ENCODE peak calls at places on chromosomes 5 and 9, in nine cellular contexts. M, N, R, Q, J, I, B, S and P are unnamed samples.

GRCh38 chr9:87810008-87810407 is 72.7 kb upstream of the SPATA31E1 start:
- DNase-seq in B (no peak), N (no peak), J (no peak), I (no peak), S (no peak), Q (no peak), M (no peak), R (no peak), P (no peak)

GRCh38 chr5:108726446-108727091 is 21.1 kb upstream of the FER start:
- DNase-seq in M (no peak), B (no peak), S (no peak), I (no peak), Q (no peak), J (no peak), N (no peak), R (no peak), P (no peak)

GRCh38 chr5:171484460-171484899 is 65.0 kb downstream of the FGF18 start:
- DNase-seq in N (peak), I (no peak), M (no peak), J (peak), Q (no peak), S (peak), R (no peak), B (peak), P (peak)

GRCh38 chr9:6567140-6567591 is 78.4 kb downstream of the GLDC start:
- DNase-seq in N (peak), Q (peak), M (peak), R (peak), J (no peak), B (peak), I (no peak), S (peak), P (peak)

GRCh38 chr5:169290895-169291294 is 10.0 kb downstream of the SLIT3 start:
- DNase-seq in Q (no peak), R (no peak), N (no peak), S (no peak), J (no peak), I (no peak), M (no peak), B (peak), P (no peak)

GRCh38 chr5:74227081-74227480 is 413.4 kb downstream of the ENC1 start:
- DNase-seq in N (no peak), S (no peak), B (no peak), I (no peak), R (no peak), Q (no peak), J (no peak), M (no peak), P (no peak)

GRCh38 chr9:126938332-126938731 is 23.8 kb downstream of the RALGPS1 start:
- DNase-seq in R (no peak), Q (no peak), I (no peak), N (no peak), M (no peak), S (no peak), J (no peak), B (no peak), P (no peak)

GRCh38 chr5:37005252-37005651 is 128.7 kb downstream of the NIPBL start:
- DNase-seq in M (peak), J (no peak), S (no peak), B (peak), Q (peak), R (peak), N (peak), I (no peak), P (peak)

GRCh38 chr5:14665949-14666741 is 1.6 kb downstream of the OTULIN start:
- DNase-seq in S (peak), M (no peak), I (peak), Q (no peak), J (peak), R (peak), B (no peak), N (peak), P (peak)

GRCh38 chr5:181043285-181044092 is 3.4 kb downstream of the BTNL9 start:
- DNase-seq in R (no peak), N (no peak), I (peak), S (peak), M (no peak), J (no peak), Q (no peak), B (no peak), P (no peak)

GRCh38 chr9:115923903-115924668 is 229.5 kb upstream of the PAPPA start:
- DNase-seq in I (no peak), S (peak), R (peak), J (no peak), B (peak), N (peak), M (peak), Q (peak), P (peak)

GRCh38 chr9:129258823-129259301 is 80.8 kb upstream of the IER5L start:
- DNase-seq in I (peak), N (no peak), B (no peak), M (no peak), J (no peak), R (no peak), Q (no peak), S (no peak), P (no peak)

GRCh38 chr5:135859656-135860055 is 25.2 kb downstream of the SLC25A48 start:
- DNase-seq in M (no peak), J (no peak), S (no peak), N (no peak), Q (no peak), B (no peak), I (no peak), R (no peak), P (no peak)

GRCh38 chr5:78046006-78046405 is 248.5 kb downstream of the AP3B1 start:
- DNase-seq in Q (no peak), N (no peak), J (no peak), M (no peak), S (no peak), R (no peak), B (no peak), I (no peak), P (no peak)

GRCh38 chr9:106287108-106287631 is 575.8 kb upstream of the ZNF462 start:
- DNase-seq in M (peak), J (peak), B (no peak), N (no peak), Q (no peak), I (peak), R (no peak), S (no peak), P (no peak)

GRCh38 chr9:20269620-20270019 is 352.7 kb downstream of the MLLT3 start:
- DNase-seq in J (no peak), S (no peak), I (no peak), M (no peak), R (no peak), B (no peak), Q (no peak), N (no peak), P (no peak)

GRCh38 chr5:123147128-123147527 is 58.1 kb downstream of the PRDM6 start:
- DNase-seq in M (no peak), R (no peak), S (no peak), B (no peak), J (no peak), N (no peak), Q (no peak), I (no peak), P (no peak)

GRCh38 chr5:15573594-15573993 is 73.6 kb downstream of the FBXL7 start:
- DNase-seq in S (no peak), Q (no peak), N (no peak), I (no peak), R (no peak), J (no peak), B (no peak), M (no peak), P (no peak)

GRCh38 chr9:35827486-35827885 is 1.0 kb downstream of the FAM221B start:
- DNase-seq in I (no peak), J (no peak), N (peak), Q (peak), R (peak), B (peak), S (no peak), M (no peak), P (peak)

GRCh38 chr9:99690573-99690972 is 131.1 kb upstream of the NR4A3 start:
- DNase-seq in Q (no peak), R (no peak), J (no peak), B (no peak), M (no peak), N (no peak), I (no peak), S (no peak), P (no peak)

GRCh38 chr9:93319992-93320490 is 131.4 kb upstream of the FAM120A start:
- DNase-seq in S (no peak), J (peak), B (no peak), M (no peak), N (no peak), R (no peak), Q (no peak), I (no peak), P (no peak)

GRCh38 chr5:135488727-135489465 is 36.7 kb upstream of the TIFAB start:
- DNase-seq in N (peak), R (peak), Q (no peak), J (peak), I (no peak), B (peak), M (peak), S (peak), P (peak)

GRCh38 chr5:103439007-103439406 is 123.6 kb downstream of the NUDT12 start:
- DNase-seq in M (no peak), S (no peak), J (no peak), R (no peak), I (no peak), B (no peak), N (no peak), Q (no peak), P (no peak)

GRCh38 chr9:35659340-35659739 is 1.2 kb downstream of the CCDC107 start:
- DNase-seq in I (no peak), S (no peak), Q (no peak), J (no peak), R (peak), B (peak), M (no peak), N (peak), P (peak)

GRCh38 chr5:168006473-168007130 is 284.8 kb upstream of the WWC1 start:
- DNase-seq in R (no peak), S (no peak), J (no peak), N (no peak), B (peak), Q (no peak), M (no peak), I (no peak), P (peak)

GRCh38 chr5:131147258-131147657 is 17.8 kb downstream of the HINT1 start:
- DNase-seq in Q (no peak), N (no peak), R (no peak), B (no peak), S (no peak), I (no peak), J (no peak), M (no peak), P (no peak)

GRCh38 chr5:176131771-176132170 is 106.5 kb upstream of the SIMC1 start:
- DNase-seq in I (no peak), B (no peak), Q (no peak), N (no peak), S (no peak), R (no peak), J (no peak), M (no peak), P (no peak)
- TF ChIP-seq CTCF in I (no peak), B (no peak), Q (no peak), N (no peak), S (no peak), R (no peak), J (no peak), M (no peak), P (no peak)

DNA sequence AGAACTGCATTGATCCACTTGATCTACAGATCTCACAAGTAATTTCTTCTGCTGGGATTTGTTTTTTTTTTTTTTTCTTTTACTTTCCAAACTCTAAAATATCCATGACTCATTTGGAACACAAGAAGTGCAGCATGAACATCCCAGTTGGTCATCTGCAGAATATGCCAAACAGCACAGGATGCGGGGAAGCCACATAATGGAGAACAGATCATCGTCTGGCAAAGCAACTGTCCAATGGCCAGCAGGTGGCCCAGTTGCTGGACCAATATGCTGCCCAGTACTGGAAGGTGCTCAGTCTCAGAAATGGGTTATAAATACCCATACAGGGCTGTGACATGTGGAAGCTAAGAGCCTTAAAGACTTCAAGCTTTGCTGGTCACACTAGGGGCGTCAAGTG is 221.3 kb upstream of the TAS2R1 start:
- DNase-seq in I (no peak), B (peak), J (peak), S (peak), R (peak), Q (peak), N (peak), M (peak), P (peak)
- TF ChIP-seq CTCF in I (no peak), B (peak), J (peak), S (peak), R (peak), Q (peak), N (peak), M (peak), P (peak)

DNA sequence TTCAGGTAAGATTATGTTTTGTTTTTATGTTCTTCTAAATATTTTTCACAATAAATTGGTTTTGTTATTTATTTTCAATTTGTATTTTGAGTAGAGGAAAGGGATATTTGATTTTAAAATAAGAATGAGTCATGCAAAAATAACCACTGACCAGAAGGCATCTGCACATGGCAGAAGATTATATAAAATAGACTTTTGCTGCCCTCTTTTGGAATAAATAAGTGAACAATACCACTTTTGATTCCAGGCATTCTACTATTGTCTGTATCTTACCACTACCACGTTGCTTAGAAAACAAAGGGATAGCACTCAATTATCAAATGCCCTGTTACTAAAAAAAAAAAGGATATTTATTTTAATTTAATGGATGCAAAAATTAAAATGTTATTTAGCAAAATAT is 227.3 kb upstream of the ITGA1 start:
- DNase-seq in J (peak), S (no peak), B (no peak), R (peak), Q (no peak), I (no peak), M (no peak), N (peak), P (no peak)
- TF ChIP-seq CTCF in J (peak), S (no peak), B (no peak), R (peak), Q (no peak), I (no peak), M (no peak), N (no peak), P (no peak)

DNA sequence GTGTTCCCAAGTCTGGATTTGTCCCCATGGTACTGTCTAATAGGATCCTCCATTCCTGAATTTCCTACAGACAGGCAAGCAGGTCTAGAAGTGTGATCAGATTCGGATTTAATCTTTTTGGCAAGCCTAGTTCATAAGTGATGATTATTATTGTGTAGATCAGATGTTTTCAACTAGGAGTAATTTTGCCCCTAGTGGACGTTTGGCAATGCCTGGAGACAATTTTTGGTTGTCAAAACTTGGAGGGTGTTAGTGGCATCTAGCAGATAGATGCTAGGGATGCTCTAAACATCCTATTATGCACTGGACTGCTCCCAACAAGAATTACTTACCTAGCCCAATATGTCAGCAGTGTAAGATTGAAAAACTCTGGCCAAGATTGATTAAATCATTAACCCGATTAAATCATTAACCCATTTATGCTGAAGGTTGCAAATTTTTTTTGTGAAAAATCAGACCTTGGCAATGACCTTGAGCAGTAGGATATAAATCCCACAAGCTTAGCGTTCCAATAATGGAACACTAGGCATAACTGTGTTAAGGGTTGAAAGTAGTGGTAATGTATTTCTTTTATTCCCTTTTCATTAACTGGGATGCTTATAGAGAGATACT is 28.2 kb downstream of the TCERG1 start:
- DNase-seq in B (no peak), M (no peak), N (peak), S (no peak), I (no peak), R (no peak), Q (no peak), J (no peak), P (no peak)
- TF ChIP-seq CTCF in B (peak), M (peak), N (peak), S (no peak), I (no peak), R (peak), Q (peak), J (peak), P (peak)

GRCh38 chr9:16610538-16610937 is 259.9 kb downstream of the BNC2 start:
- DNase-seq in R (no peak), B (no peak), N (no peak), I (no peak), Q (no peak), J (no peak), S (no peak), M (no peak), P (no peak)
- TF ChIP-seq CTCF in R (no peak), B (no peak), N (no peak), I (no peak), Q (no peak), J (no peak), S (no peak), M (no peak), P (no peak)

GRCh38 chr5:77017668-77018067 is 12.5 kb upstream of the AGGF1 start:
- DNase-seq in N (no peak), S (no peak), B (no peak), I (no peak), M (no peak), Q (no peak), R (no peak), J (no peak), P (no peak)

GRCh38 chr5:77012601-77013000 is 17.6 kb upstream of the AGGF1 start:
- DNase-seq in I (no peak), N (no peak), R (no peak), J (no peak), M (no peak), B (no peak), Q (no peak), S (no peak), P (no peak)

GRCh38 chr5:77011498-77011897 is 18.7 kb upstream of the AGGF1 start:
- DNase-seq in R (no peak), M (no peak), J (no peak), N (no peak), S (no peak), I (no peak), B (no peak), Q (no peak), P (no peak)

GRCh38 chr5:77016962-77017361 is 13.2 kb upstream of the AGGF1 start:
- DNase-seq in Q (no peak), B (no peak), I (no peak), M (no peak), J (no peak), N (no peak), R (no peak), S (no peak), P (no peak)

GRCh38 chr5:77015938-77016569 is 14.2 kb upstream of the AGGF1 start:
- DNase-seq in Q (peak), B (peak), R (peak), M (peak), N (peak), S (no peak), I (no peak), J (no peak), P (peak)
- TF ChIP-seq CTCF in Q (peak), B (peak), R (peak), M (peak), N (peak), S (peak), I (no peak), J (peak), P (peak)